ENCODE peak calls at places on chromosome 20, in four cellular contexts. Z is NB4; U is CD8-positive, alpha-beta T cell; B is RWPE2. K is an unnamed sample.

GRCh38 chr20:40741507-40742106 is 52.6 kb upstream of the MAFB start:
- DNase-seq in Z (peak), U (peak), B (peak), K (peak)

GRCh38 chr20:45782890-45783289 is 8.8 kb downstream of the WFDC3 start:
- DNase-seq in Z (no peak), U (no peak), B (no peak), K (peak)

GRCh38 chr20:35750611-35751010 is 8.6 kb upstream of the RBM39 start:
- DNase-seq in Z (no peak), U (no peak), B (no peak), K (no peak)

GRCh38 chr20:19565721-19566120 is 192.3 kb upstream of the RIN2 start:
- DNase-seq in Z (no peak), U (no peak), B (no peak), K (no peak)

GRCh38 chr20:59805266-59805665 is 128.2 kb downstream of the SYCP2 start:
- DNase-seq in Z (no peak), U (no peak), B (peak), K (no peak)

GRCh38 chr20:45798935-45799642 is 7.3 kb downstream of the DNTTIP1 start:
- DNase-seq in Z (peak), U (peak), B (no peak), K (peak)

GRCh38 chr20:21096321-21097043 is 9.7 kb downstream of the LINC00237 start:
- DNase-seq in Z (peak), U (no peak), B (no peak), K (peak)

GRCh38 chr20:42082611-42083010 is 464.4 kb upstream of the CHD6 start:
- DNase-seq in Z (no peak), U (no peak), B (no peak), K (peak)

GRCh38 chr20:36992802-36993334 is 41.4 kb upstream of the SAMHD1 start:
- DNase-seq in Z (no peak), U (no peak), B (no peak), K (no peak)

GRCh38 chr20:38123021-38123587 is 42.0 kb downstream of the TGM2 start:
- DNase-seq in Z (no peak), U (no peak), B (peak), K (no peak)

GRCh38 chr20:44166008-44166407 is 21.0 kb downstream of the JPH2 start:
- DNase-seq in Z (peak), U (no peak), B (no peak), K (peak)

GRCh38 chr20:22815584-22815983 is 219.5 kb upstream of the SSTR4 start:
- DNase-seq in Z (no peak), U (no peak), B (no peak), K (no peak)

GRCh38 chr20:8305449-8305978 is 173.4 kb downstream of the PLCB1 start:
- DNase-seq in Z (peak), U (peak), B (peak), K (peak)

GRCh38 chr20:44247131-44247571 is at the start of gene GDAP1L1:
- DNase-seq in Z (no peak), U (no peak), B (no peak), K (no peak)

GRCh38 chr20:15267935-15268334 is 930.5 kb upstream of the FLRT3 start:
- DNase-seq in Z (no peak), U (no peak), B (no peak), K (no peak)

GRCh38 chr20:10970109-10970508 is 296.3 kb upstream of the JAG1 start:
- DNase-seq in Z (no peak), U (no peak), B (no peak), K (no peak)

GRCh38 chr20:11178946-11179654 is 505.3 kb upstream of the JAG1 start:
- DNase-seq in Z (no peak), U (no peak), B (no peak), K (peak)

GRCh38 chr20:44959896-44960852 is at the start of gene TOMM34:
- DNase-seq in Z (peak), U (peak), B (peak), K (peak)

GRCh38 chr20:59472059-59472458 is 132.3 kb upstream of the PHACTR3 start:
- DNase-seq in Z (no peak), U (no peak), B (peak), K (no peak)

GRCh38 chr20:25622049-25622448 is 1.8 kb downstream of the NANP start:
- DNase-seq in Z (no peak), U (no peak), B (no peak), K (no peak)

GRCh38 chr20:25623736-25624499 is at the start of gene NANP:
- DNase-seq in Z (peak), U (peak), B (peak), K (peak)

GRCh38 chr20:25623225-25623735 is 534 bp downstream of the NANP start:
- DNase-seq in Z (peak), U (peak), B (no peak), K (peak)

GRCh38 chr20:25624500-25624939 is 706 bp upstream of the NANP start:
- DNase-seq in Z (no peak), U (peak), B (no peak), K (peak)

GRCh38 chr20:25622450-25623224 is 1.2 kb downstream of the NANP start:
- DNase-seq in Z (no peak), U (no peak), B (no peak), K (peak)
- TF ChIP-seq CTCF in Z (no peak), U (no peak), B (no peak), K (no peak)

GRCh38 chr20:52207020-52207810 is 15.6 kb upstream of the ZFP64 start:
- DNase-seq in Z (no peak), U (no peak), B (no peak), K (no peak)

GRCh38 chr20:52201395-52201794 is 9.8 kb upstream of the ZFP64 start:
- DNase-seq in Z (no peak), U (no peak), B (no peak), K (no peak)

GRCh38 chr20:52209154-52209571 is 17.6 kb upstream of the ZFP64 start:
- DNase-seq in Z (no peak), U (no peak), B (no peak), K (no peak)

GRCh38 chr20:52200870-52201269 is 9.3 kb upstream of the ZFP64 start:
- DNase-seq in Z (no peak), U (no peak), B (no peak), K (peak)

DNA sequence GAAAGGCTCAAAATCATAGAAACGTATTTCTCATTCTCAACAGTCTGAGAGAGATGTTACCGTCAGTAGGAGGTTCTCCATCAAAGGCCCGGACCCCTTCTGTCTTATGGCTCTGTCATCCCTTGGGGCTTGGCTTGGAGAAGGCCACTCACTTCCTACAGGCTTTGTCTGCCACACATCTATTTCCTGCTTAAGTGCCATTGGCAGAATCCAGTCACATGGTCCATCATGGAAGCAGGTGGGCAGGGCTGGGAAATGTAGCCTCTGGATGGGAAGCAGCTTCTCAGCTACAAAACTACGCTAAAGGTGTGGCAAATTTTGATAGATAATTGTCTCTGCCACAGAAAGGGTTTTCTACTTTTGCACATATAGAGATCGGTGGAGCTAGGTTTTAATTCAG is 12.6 kb upstream of the ZFP64 start:
- DNase-seq in Z (peak), U (no peak), B (no peak), K (peak)
- H3K4me3 ChIP-seq in Z (no peak), U (no peak), B (no peak), K (no peak)

GRCh38 chr20:31490752-31491151 is 15.7 kb downstream of the REM1 start:
- DNase-seq in Z (no peak), U (no peak), B (no peak), K (no peak)

GRCh38 chr20:31497838-31498540 is 16.3 kb upstream of the HM13 start:
- DNase-seq in Z (no peak), U (no peak), B (no peak), K (peak)

GRCh38 chr20:31489152-31489551 is 14.1 kb downstream of the REM1 start:
- DNase-seq in Z (no peak), U (no peak), B (no peak), K (no peak)

GRCh38 chr20:31496761-31497295 is 17.4 kb upstream of the HM13 start:
- DNase-seq in Z (no peak), U (no peak), B (peak), K (peak)

GRCh38 chr20:31494131-31494530 is 19.0 kb downstream of the REM1 start:
- DNase-seq in Z (peak), U (no peak), B (no peak), K (peak)
- TF ChIP-seq CTCF in Z (peak), U (no peak), B (peak), K (peak)

GRCh38 chr20:50513169-50514034 is 3.2 kb downstream of the PTPN1 start:
- DNase-seq in Z (no peak), U (no peak), B (no peak), K (peak)

GRCh38 chr20:50514035-50514337 is 3.8 kb downstream of the PTPN1 start:
- DNase-seq in Z (no peak), U (no peak), B (no peak), K (no peak)

GRCh38 chr20:50516180-50516934 is 6.2 kb downstream of the PTPN1 start:
- DNase-seq in Z (peak), U (no peak), B (no peak), K (no peak)

GRCh38 chr20:50515471-50516106 is 5.4 kb downstream of the PTPN1 start:
- DNase-seq in Z (no peak), U (no peak), B (peak), K (no peak)

DNA sequence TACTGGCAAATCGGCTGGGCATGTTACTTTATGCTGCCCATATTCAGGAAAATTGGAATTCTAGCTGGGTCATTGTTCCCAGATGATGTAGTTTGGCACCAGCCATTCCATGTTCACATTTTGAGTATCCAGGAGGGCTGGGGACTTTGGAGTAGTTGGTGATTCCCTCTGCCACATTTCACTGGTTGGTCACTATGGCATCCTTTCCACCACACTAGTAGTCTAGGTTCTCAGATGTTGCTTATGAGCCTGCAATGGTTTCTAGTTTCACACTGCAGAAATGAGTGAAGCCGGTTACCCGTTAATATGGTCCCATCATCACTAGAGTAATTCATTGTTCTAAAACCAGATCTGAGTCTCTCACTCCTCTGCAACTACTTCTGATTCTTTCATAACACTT is 4.6 kb downstream of the PTPN1 start:
- DNase-seq in Z (no peak), U (no peak), B (no peak), K (no peak)
- H3K4me3 ChIP-seq in Z (no peak), U (no peak), B (no peak), K (no peak)